ENCODE peak calls at places on chromosomes 12 and 14, in five cellular contexts. One of them, this sample, is unnamed.

GRCh38 chr12:47507221-47507620 is 198.6 kb downstream of the RPAP3 start:
- DNase-seq in foreskin fibroblast: peak
- DNase-seq in RWPE1: no peak
- DNase-seq in IMR-90: peak
- DNase-seq in fibroblast of the aortic adventitia: peak
- DNase-seq in this sample: no peak

GRCh38 chr12:63821781-63822251 is 22.7 kb upstream of the SRGAP1 start:
- DNase-seq in fibroblast of the aortic adventitia: peak
- DNase-seq in RWPE1: no peak
- DNase-seq in foreskin fibroblast: no peak
- DNase-seq in IMR-90: peak
- DNase-seq in this sample: no peak

GRCh38 chr12:102696045-102696444 is 215.7 kb upstream of the IGF1 start:
- DNase-seq in RWPE1: no peak
- DNase-seq in fibroblast of the aortic adventitia: no peak
- DNase-seq in IMR-90: no peak
- DNase-seq in foreskin fibroblast: no peak
- DNase-seq in this sample: no peak

GRCh38 chr14:51109651-51110050 is 14.7 kb upstream of the TRIM9 start:
- DNase-seq in foreskin fibroblast: no peak
- DNase-seq in RWPE1: no peak
- DNase-seq in fibroblast of the aortic adventitia: no peak
- DNase-seq in IMR-90: no peak
- DNase-seq in this sample: no peak

GRCh38 chr14:99910337-99911268 is 117.4 kb downstream of the EML1 start:
- DNase-seq in RWPE1: peak
- DNase-seq in fibroblast of the aortic adventitia: peak
- DNase-seq in IMR-90: peak
- DNase-seq in foreskin fibroblast: peak
- DNase-seq in this sample: no peak

GRCh38 chr14:59356298-59356697 is 108.9 kb downstream of the GPR135 start:
- DNase-seq in foreskin fibroblast: no peak
- DNase-seq in IMR-90: no peak
- DNase-seq in RWPE1: no peak
- DNase-seq in fibroblast of the aortic adventitia: no peak
- DNase-seq in this sample: peak

GRCh38 chr12:93442411-93443340 is 929 bp upstream of the UBE2N start:
- DNase-seq in RWPE1: peak
- DNase-seq in fibroblast of the aortic adventitia: no peak
- DNase-seq in IMR-90: peak
- DNase-seq in foreskin fibroblast: no peak
- DNase-seq in this sample: no peak

GRCh38 chr14:92902726-92903125 is 20.2 kb upstream of the CHGA start:
- DNase-seq in fibroblast of the aortic adventitia: no peak
- DNase-seq in foreskin fibroblast: no peak
- DNase-seq in RWPE1: no peak
- DNase-seq in IMR-90: no peak
- DNase-seq in this sample: no peak

GRCh38 chr12:88921434-88921833 is 341.2 kb upstream of the KITLG start:
- DNase-seq in foreskin fibroblast: no peak
- DNase-seq in RWPE1: no peak
- DNase-seq in IMR-90: no peak
- DNase-seq in fibroblast of the aortic adventitia: no peak
- DNase-seq in this sample: no peak

GRCh38 chr12:54596526-54596946 is 8.1 kb upstream of the PPP1R1A start:
- DNase-seq in RWPE1: peak
- DNase-seq in fibroblast of the aortic adventitia: peak
- DNase-seq in foreskin fibroblast: peak
- DNase-seq in IMR-90: peak
- DNase-seq in this sample: peak

GRCh38 chr12:103857164-103857563 is 16.1 kb upstream of the NT5DC3 start:
- DNase-seq in IMR-90: no peak
- DNase-seq in fibroblast of the aortic adventitia: no peak
- DNase-seq in foreskin fibroblast: no peak
- DNase-seq in RWPE1: no peak
- DNase-seq in this sample: no peak

GRCh38 chr12:105384220-105384619 is 53.7 kb downstream of the C12orf75 start:
- DNase-seq in fibroblast of the aortic adventitia: no peak
- DNase-seq in IMR-90: no peak
- DNase-seq in foreskin fibroblast: no peak
- DNase-seq in RWPE1: no peak
- DNase-seq in this sample: no peak

GRCh38 chr14:91834571-91834970 is 32.8 kb downstream of the TC2N start:
- DNase-seq in fibroblast of the aortic adventitia: no peak
- DNase-seq in foreskin fibroblast: no peak
- DNase-seq in IMR-90: no peak
- DNase-seq in RWPE1: no peak
- DNase-seq in this sample: no peak

GRCh38 chr12:9908350-9908749 is 23.8 kb downstream of the CLEC2A start:
- DNase-seq in foreskin fibroblast: no peak
- DNase-seq in fibroblast of the aortic adventitia: no peak
- DNase-seq in IMR-90: no peak
- DNase-seq in RWPE1: no peak
- DNase-seq in this sample: no peak

GRCh38 chr14:91029451-91030217 is 30.8 kb downstream of the RPS6KA5 start:
- DNase-seq in IMR-90: no peak
- DNase-seq in foreskin fibroblast: no peak
- DNase-seq in RWPE1: no peak
- DNase-seq in fibroblast of the aortic adventitia: no peak
- DNase-seq in this sample: no peak

GRCh38 chr12:58172433-58173073 is 231.2 kb downstream of the ATP23 start:
- DNase-seq in RWPE1: no peak
- DNase-seq in foreskin fibroblast: no peak
- DNase-seq in IMR-90: no peak
- DNase-seq in fibroblast of the aortic adventitia: no peak
- DNase-seq in this sample: no peak

GRCh38 chr12:58174316-58174715 is 232.9 kb downstream of the ATP23 start:
- DNase-seq in foreskin fibroblast: no peak
- DNase-seq in IMR-90: no peak
- DNase-seq in RWPE1: no peak
- DNase-seq in fibroblast of the aortic adventitia: no peak
- DNase-seq in this sample: no peak

GRCh38 chr12:58171914-58172313 is 230.5 kb downstream of the ATP23 start:
- DNase-seq in foreskin fibroblast: peak
- DNase-seq in RWPE1: no peak
- DNase-seq in IMR-90: peak
- DNase-seq in fibroblast of the aortic adventitia: peak
- DNase-seq in this sample: no peak

GRCh38 chr12:58177366-58177765 is 236.0 kb downstream of the ATP23 start:
- DNase-seq in RWPE1: no peak
- DNase-seq in fibroblast of the aortic adventitia: no peak
- DNase-seq in foreskin fibroblast: no peak
- DNase-seq in IMR-90: no peak
- DNase-seq in this sample: no peak

GRCh38 chr12:58176296-58176869 is 235.0 kb downstream of the ATP23 start:
- DNase-seq in fibroblast of the aortic adventitia: peak
- DNase-seq in foreskin fibroblast: peak
- DNase-seq in RWPE1: peak
- DNase-seq in IMR-90: peak
- DNase-seq in this sample: peak
- TF ChIP-seq CTCF in fibroblast of the aortic adventitia: peak
- TF ChIP-seq CTCF in foreskin fibroblast: peak
- TF ChIP-seq CTCF in RWPE1: peak
- TF ChIP-seq CTCF in IMR-90: peak
- TF ChIP-seq CTCF in this sample: peak

GRCh38 chr14:39733741-39734140 is 301.5 kb upstream of the FBXO33 start:
- DNase-seq in IMR-90: no peak
- DNase-seq in RWPE1: no peak
- DNase-seq in fibroblast of the aortic adventitia: no peak
- DNase-seq in foreskin fibroblast: no peak
- DNase-seq in this sample: peak

GRCh38 chr14:39726563-39726962 is 294.3 kb upstream of the FBXO33 start:
- DNase-seq in fibroblast of the aortic adventitia: no peak
- DNase-seq in IMR-90: no peak
- DNase-seq in RWPE1: no peak
- DNase-seq in foreskin fibroblast: no peak
- DNase-seq in this sample: no peak

GRCh38 chr14:39734306-39734705 is 302.1 kb upstream of the FBXO33 start:
- DNase-seq in fibroblast of the aortic adventitia: no peak
- DNase-seq in IMR-90: no peak
- DNase-seq in RWPE1: no peak
- DNase-seq in foreskin fibroblast: no peak
- DNase-seq in this sample: no peak

GRCh38 chr14:39731912-39732311 is 299.7 kb upstream of the FBXO33 start:
- DNase-seq in IMR-90: no peak
- DNase-seq in RWPE1: no peak
- DNase-seq in fibroblast of the aortic adventitia: no peak
- DNase-seq in foreskin fibroblast: no peak
- DNase-seq in this sample: peak
- TF ChIP-seq CTCF in IMR-90: no peak
- TF ChIP-seq CTCF in RWPE1: no peak
- TF ChIP-seq CTCF in fibroblast of the aortic adventitia: no peak
- TF ChIP-seq CTCF in foreskin fibroblast: no peak
- TF ChIP-seq CTCF in this sample: peak

GRCh38 chr12:49567611-49568441 is at the start of gene MCRS1:
- DNase-seq in fibroblast of the aortic adventitia: peak
- DNase-seq in RWPE1: peak
- DNase-seq in IMR-90: peak
- DNase-seq in foreskin fibroblast: peak
- DNase-seq in this sample: peak
- TF ChIP-seq CTCF in fibroblast of the aortic adventitia: no peak
- TF ChIP-seq CTCF in RWPE1: no peak
- TF ChIP-seq CTCF in IMR-90: no peak
- TF ChIP-seq CTCF in foreskin fibroblast: no peak
- TF ChIP-seq CTCF in this sample: no peak

DNA sequence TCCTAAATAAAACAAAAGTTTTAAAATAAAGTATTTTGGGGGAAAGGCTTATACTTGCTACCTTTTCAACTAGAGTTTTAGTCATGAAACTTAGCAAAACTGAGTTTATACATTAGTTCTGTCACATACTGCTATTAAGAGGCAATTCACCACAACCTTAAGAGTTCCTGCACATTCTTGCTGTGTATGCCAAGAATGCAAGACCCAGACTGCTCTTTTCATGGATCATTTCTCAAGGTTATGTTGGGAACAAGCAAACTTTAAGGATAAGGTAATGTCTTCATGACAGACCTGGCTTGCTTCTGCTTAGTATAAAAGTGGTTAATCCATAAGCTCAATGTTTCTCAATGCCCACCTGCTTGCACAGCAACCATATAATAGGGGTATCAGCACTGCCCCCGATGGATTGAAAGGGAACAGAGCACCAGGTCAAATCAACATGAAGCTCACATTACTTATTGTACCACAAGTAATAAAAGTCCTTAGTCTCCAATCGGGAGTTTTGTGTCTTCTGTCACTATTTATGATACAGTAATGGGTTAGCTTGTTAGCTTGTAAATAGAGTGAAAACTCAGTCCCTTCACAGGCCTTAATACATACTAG is 67.6 kb downstream of the KIF21A start:
- DNase-seq in foreskin fibroblast: no peak
- DNase-seq in IMR-90: no peak
- DNase-seq in RWPE1: no peak
- DNase-seq in fibroblast of the aortic adventitia: no peak
- DNase-seq in this sample: peak
- TF ChIP-seq CTCF in foreskin fibroblast: no peak
- TF ChIP-seq CTCF in IMR-90: no peak
- TF ChIP-seq CTCF in RWPE1: no peak
- TF ChIP-seq CTCF in fibroblast of the aortic adventitia: peak
- TF ChIP-seq CTCF in this sample: peak

GRCh38 chr14:71322660-71323250 is 415.5 kb downstream of the PCNX1 start:
- DNase-seq in RWPE1: peak
- DNase-seq in IMR-90: peak
- DNase-seq in foreskin fibroblast: peak
- DNase-seq in fibroblast of the aortic adventitia: peak
- DNase-seq in this sample: peak
- TF ChIP-seq CTCF in RWPE1: peak
- TF ChIP-seq CTCF in IMR-90: peak
- TF ChIP-seq CTCF in foreskin fibroblast: peak
- TF ChIP-seq CTCF in fibroblast of the aortic adventitia: peak
- TF ChIP-seq CTCF in this sample: peak

GRCh38 chr12:19052689-19053088 is 76.8 kb upstream of the PLEKHA5 start:
- DNase-seq in IMR-90: no peak
- DNase-seq in RWPE1: no peak
- DNase-seq in foreskin fibroblast: no peak
- DNase-seq in fibroblast of the aortic adventitia: no peak
- DNase-seq in this sample: no peak
- TF ChIP-seq CTCF in IMR-90: no peak
- TF ChIP-seq CTCF in RWPE1: no peak
- TF ChIP-seq CTCF in foreskin fibroblast: no peak
- TF ChIP-seq CTCF in fibroblast of the aortic adventitia: no peak
- TF ChIP-seq CTCF in this sample: no peak

DNA sequence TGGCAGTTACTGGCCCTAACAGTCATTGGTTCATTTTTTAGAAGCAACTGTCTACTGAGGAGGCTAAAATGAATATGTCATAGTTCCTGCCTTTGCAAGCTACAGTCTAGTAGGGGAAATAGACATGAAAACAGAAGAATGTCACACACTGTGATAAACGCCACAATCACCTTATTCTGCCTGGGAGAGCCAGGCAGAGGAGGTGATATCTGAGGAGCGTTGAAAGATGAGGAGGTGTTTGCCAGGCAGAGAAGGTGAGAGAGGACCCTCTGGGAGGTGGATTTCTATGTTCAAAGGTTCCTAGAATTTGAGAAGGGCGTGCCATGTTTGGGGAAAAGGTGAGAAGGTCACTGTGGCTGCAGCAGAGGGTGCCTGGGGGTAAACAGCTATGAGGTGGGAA is 185.7 kb downstream of the PAX9 start:
- DNase-seq in IMR-90: no peak
- DNase-seq in fibroblast of the aortic adventitia: no peak
- DNase-seq in RWPE1: no peak
- DNase-seq in foreskin fibroblast: no peak
- DNase-seq in this sample: no peak
- TF ChIP-seq CTCF in IMR-90: no peak
- TF ChIP-seq CTCF in fibroblast of the aortic adventitia: no peak
- TF ChIP-seq CTCF in RWPE1: no peak
- TF ChIP-seq CTCF in foreskin fibroblast: no peak
- TF ChIP-seq CTCF in this sample: no peak

GRCh38 chr12:120625557-120626419 is 14.6 kb upstream of the CABP1 start:
- DNase-seq in foreskin fibroblast: no peak
- DNase-seq in RWPE1: peak
- DNase-seq in IMR-90: no peak
- DNase-seq in fibroblast of the aortic adventitia: no peak
- DNase-seq in this sample: peak
- TF ChIP-seq CTCF in foreskin fibroblast: no peak
- TF ChIP-seq CTCF in RWPE1: no peak
- TF ChIP-seq CTCF in IMR-90: no peak
- TF ChIP-seq CTCF in fibroblast of the aortic adventitia: no peak
- TF ChIP-seq CTCF in this sample: peak

This sample was measured in GM12865.